ENCODE peak calls at places on chromosomes 6 and 20, in seven cellular contexts. S is IMR-90, B is H9, P is neuronal stem cell, Q is H1, D is mesendoderm, G is trophoblast cell. M is an unnamed sample.

GRCh38 chr6:26388014-26388413 is 5.1 kb downstream of the BTN2A2 start:
- DNase-seq in S (no peak), D (peak; percentile 73), Q (no peak), G (peak; percentile 10), P (no peak), B (no peak), M (no peak)

GRCh38 chr6:22334778-22335177 is 37.9 kb upstream of the PRL start:
- DNase-seq in P (no peak), G (no peak), S (no peak), B (no peak), D (no peak), Q (no peak), M (no peak)

GRCh38 chr6:29510202-29510601 is 22.4 kb upstream of the MAS1L start:
- DNase-seq in S (no peak), D (peak; percentile 13), G (no peak), B (peak; percentile 24), P (peak; percentile 2), Q (no peak), M (no peak)

GRCh38 chr20:60764771-60765170 is 487.3 kb upstream of the CDH4 start:
- DNase-seq in S (no peak), G (no peak), B (no peak), D (no peak), Q (no peak), P (no peak), M (no peak)

GRCh38 chr6:119313937-119314893 is 35.3 kb downstream of the MAN1A1 start:
- DNase-seq in G (no peak), P (no peak), S (no peak), B (no peak), D (no peak), Q (no peak), M (no peak)

GRCh38 chr6:35243386-35243958 is 16.1 kb upstream of the ZNF76 start:
- DNase-seq in B (no peak), Q (no peak), S (no peak), P (no peak), D (no peak), G (no peak), M (no peak)

GRCh38 chr20:17969276-17969883 is 562 bp downstream of the MGME1 start:
- DNase-seq in B (no peak), S (no peak), P (no peak), D (peak; percentile 86), Q (no peak), G (peak; percentile 76), M (peak; percentile 70)

GRCh38 chr6:36130672-36131516 is 581 bp downstream of the MAPK13 start:
- DNase-seq in G (peak; percentile 49), S (no peak), P (peak; percentile 21), B (peak; percentile 62), D (peak; percentile 55), Q (no peak), M (no peak)

GRCh38 chr6:125191916-125192609 is 38.5 kb downstream of the TPD52L1 start:
- DNase-seq in G (peak; percentile 96), D (peak; percentile 95), Q (peak; percentile 66), B (peak; percentile 80), S (peak; percentile 88), P (peak; percentile 31), M (peak; percentile 79)

GRCh38 chr6:157056275-157056674 is 267.0 kb downstream of the TMEM242 start:
- DNase-seq in S (no peak), P (no peak), Q (no peak), D (no peak), G (no peak), B (no peak), M (no peak)

GRCh38 chr20:61045091-61045490 is 207.0 kb upstream of the CDH4 start:
- DNase-seq in Q (no peak), S (no peak), G (no peak), D (no peak), B (no peak), P (no peak), M (no peak)

GRCh38 chr6:3759656-3760245 is 8.2 kb upstream of the PXDC1 start:
- DNase-seq in D (no peak), S (peak; percentile 95), G (peak; percentile 94), Q (no peak), P (no peak), B (no peak), M (peak; percentile 77)

GRCh38 chr20:15925376-15925775 is 647.9 kb downstream of the KIF16B start:
- DNase-seq in Q (no peak), P (no peak), G (no peak), D (no peak), S (no peak), B (no peak), M (no peak)

GRCh38 chr20:38649275-38649891 is 47.8 kb downstream of the ARHGAP40 start:
- DNase-seq in Q (no peak), D (no peak), B (peak; percentile 61), G (no peak), S (no peak), P (no peak), M (peak; percentile 22)

GRCh38 chr6:106444777-106445507 is 84.4 kb downstream of the CRYBG1 start:
- DNase-seq in Q (no peak), B (peak; percentile 30), D (peak; percentile 75), S (peak; percentile 69), P (peak; percentile 47), G (peak; percentile 85), M (peak; percentile 73)

GRCh38 chr6:24495516-24495847 is 713 bp downstream of the ALDH5A1 start:
- DNase-seq in B (peak; percentile 75), D (peak; percentile 76), Q (no peak), S (peak; percentile 14), P (no peak), G (peak; percentile 42), M (peak; percentile 41)

GRCh38 chr20:40816039-40816352 is 127.0 kb upstream of the MAFB start:
- DNase-seq in P (no peak), S (no peak), G (no peak), B (no peak), Q (no peak), D (no peak), M (no peak)

GRCh38 chr6:159214281-159214680 is 45.1 kb downstream of the FNDC1 start:
- DNase-seq in P (no peak), S (no peak), G (no peak), B (no peak), Q (no peak), D (no peak), M (no peak)

GRCh38 chr6:35317483-35318199 is 20.0 kb downstream of the DEF6 start:
- DNase-seq in D (no peak), G (peak; percentile 32), P (no peak), S (no peak), B (peak; percentile 45), Q (no peak), M (no peak)

GRCh38 chr20:31856516-31856915 is 11.1 kb upstream of the FOXS1 start:
- DNase-seq in D (no peak), P (no peak), B (no peak), Q (no peak), S (no peak), G (no peak), M (no peak)

GRCh38 chr6:133945158-133945557 is 7.9 kb upstream of the TBPL1 start:
- DNase-seq in Q (no peak), D (peak; percentile 61), S (peak; percentile 29), G (peak; percentile 9), B (peak; percentile 47), P (no peak), M (peak; percentile 28)

GRCh38 chr6:41970436-41970846 is 28.8 kb upstream of the CCND3 start:
- DNase-seq in D (no peak), G (peak; percentile 26), B (no peak), P (no peak), S (peak; percentile 38), Q (no peak), M (peak; percentile 64)

GRCh38 chr20:20404546-20405092 is 36.7 kb downstream of the INSM1 start:
- DNase-seq in D (no peak), P (no peak), Q (no peak), B (no peak), G (no peak), S (no peak), M (no peak)

GRCh38 chr6:71373943-71374342 is 85.3 kb downstream of the OGFRL1 start:
- DNase-seq in Q (no peak), B (no peak), S (no peak), D (no peak), G (no peak), P (no peak), M (no peak)

DNA sequence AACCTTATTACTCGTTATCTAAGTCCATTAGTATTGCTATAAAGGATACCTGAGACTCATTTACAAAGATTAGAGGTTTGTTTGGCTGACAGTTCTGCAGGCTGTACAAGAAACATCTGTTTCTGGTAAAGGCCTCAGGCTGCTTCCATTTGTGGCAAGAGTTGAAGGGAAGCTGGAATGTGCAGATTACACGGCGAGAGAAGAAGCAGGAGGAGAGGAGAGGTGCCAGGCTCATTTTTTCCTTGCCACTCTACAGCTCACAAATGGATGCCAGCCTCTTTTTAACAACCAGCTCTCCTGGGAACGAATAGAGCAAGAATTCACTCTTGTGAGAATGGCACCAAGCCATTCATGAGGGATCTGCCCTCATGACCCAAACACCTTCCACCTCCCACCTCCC is 14.7 kb downstream of the CAP2 start:
- DNase-seq in D (no peak), S (no peak), Q (no peak), G (no peak), P (no peak), B (no peak), M (no peak)
- H2BK5ac ChIP-seq in D (no peak overlapping the region), S (no peak overlapping the region), Q (no peak overlapping the region), G (no peak overlapping the region), P (no peak overlapping the region), B (no peak overlapping the region), M (no peak overlapping the region)

DNA sequence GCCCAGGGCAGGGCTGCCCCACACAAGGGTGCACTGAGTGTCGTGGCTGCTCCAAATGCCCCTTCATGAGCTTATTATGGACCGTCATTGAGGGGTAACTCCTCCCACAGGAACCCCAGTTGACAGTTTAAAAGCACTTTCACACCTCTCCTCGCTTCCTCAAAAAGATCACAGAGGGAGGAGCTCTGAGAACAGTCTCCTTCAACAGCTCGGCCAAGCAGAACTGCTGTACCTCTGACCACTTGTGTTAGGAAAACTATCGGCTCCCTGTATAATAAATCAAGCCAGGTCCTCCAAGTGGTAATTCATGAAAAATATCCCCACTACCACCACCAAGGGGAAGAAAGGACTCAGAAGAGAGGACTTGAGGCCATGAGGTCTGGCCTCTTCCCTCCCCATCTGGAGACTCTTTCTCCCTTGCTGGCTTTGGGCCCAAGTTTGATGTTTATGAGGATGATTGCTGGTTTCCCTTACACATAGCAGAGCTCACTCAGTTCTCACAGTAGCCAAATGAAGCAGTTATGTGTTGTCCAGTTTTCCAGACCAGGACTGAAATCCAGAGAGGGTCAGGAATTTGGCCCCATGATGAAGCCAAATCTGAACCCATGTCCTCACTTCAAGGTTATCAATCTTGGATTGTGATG is 8.7 kb downstream of the SNX21 start:
- DNase-seq in G (no peak), B (no peak), P (no peak), Q (no peak), D (no peak), S (peak; percentile 59), M (peak; percentile 45)
- H3K9ac ChIP-seq in G (no peak overlapping the region), B (no peak overlapping the region), P (no peak overlapping the region), Q (no peak overlapping the region), D (no peak overlapping the region), S (no peak overlapping the region), M (peak overlapping the region; percentile 42)

GRCh38 chr20:50628326-50628725 is 63.0 kb downstream of the RIPOR3 start:
- DNase-seq in P (no peak), Q (no peak), B (no peak), D (no peak), G (no peak), S (no peak), M (no peak)
- H2BK5ac ChIP-seq in P (peak overlapping the region; percentile 49), Q (peak overlapping the region; percentile 60), B (no peak overlapping the region), D (no peak overlapping the region), G (no peak overlapping the region), S (no peak overlapping the region), M (no peak overlapping the region)

GRCh38 chr6:47787620-47788497 is 6.0 kb downstream of the OPN5 start:
- DNase-seq in B (peak; percentile 69), G (peak; percentile 94), S (peak; percentile 51), P (peak; percentile 50), Q (no peak), D (peak; percentile 70), M (peak; percentile 91)
- H3K9ac ChIP-seq in B (no peak overlapping the region), G (no peak overlapping the region), S (no peak overlapping the region), P (no peak overlapping the region), Q (no peak overlapping the region), D (no peak overlapping the region), M (peak overlapping the region; percentile 35)

GRCh38 chr20:25022680-25023079 is 30.1 kb upstream of the APMAP start:
- DNase-seq in S (no peak), B (no peak), G (peak; percentile 9), Q (no peak), P (no peak), D (no peak), M (no peak)
- H2BK5ac ChIP-seq in S (no peak overlapping the region), B (no peak overlapping the region), G (no peak overlapping the region), Q (no peak overlapping the region), P (no peak overlapping the region), D (no peak overlapping the region), M (no peak overlapping the region)